ENCODE peak calls at places on chromosomes 13 and 19, in eight cellular contexts. U is breast epithelium, E is upper lobe of left lung, H is HepG2, Q is kidney, B is psoas muscle, K is left ventricle myocardium inferior, X is endodermal cell. W is an unnamed sample.
A peak's percentile ranks its signal among the peaks of the same experiment; 100 is the strongest.

GRCh38 chr13:74052402-74052928 is 81.7 kb downstream of the KLF12 start:
- DNase-seq in U (peak; percentile 58), K (no peak), X (no peak), B (no peak), Q (no peak), H (peak; percentile 13), E (peak; percentile 69), W (no peak)

GRCh38 chr13:110495376-110495775 is 66.1 kb downstream of the RAB20 start:
- DNase-seq in U (no peak), K (no peak), B (no peak), E (no peak), H (no peak), Q (peak; percentile 2), X (no peak), W (peak; percentile 63)

GRCh38 chr13:77521595-77522367 is 13.7 kb upstream of the SCEL start:
- DNase-seq in K (no peak), E (peak; percentile 83), H (no peak), Q (peak; percentile 72), U (no peak), B (no peak), X (peak; percentile 89), W (no peak)

GRCh38 chr13:99506632-99507031 is 5.4 kb downstream of the TM9SF2 start:
- DNase-seq in E (peak; percentile 43), K (no peak), Q (no peak), U (no peak), X (no peak), H (no peak), B (no peak), W (no peak)

GRCh38 chr19:4284176-4284958 is 5.3 kb downstream of the SHD start:
- DNase-seq in Q (no peak), K (no peak), U (no peak), X (peak; percentile 93), B (no peak), E (no peak), H (peak; percentile 81), W (peak; percentile 92)

GRCh38 chr13:19267746-19268145 is 86.1 kb upstream of the TUBA3C start:
- DNase-seq in K (no peak), U (no peak), H (no peak), B (no peak), E (no peak), Q (no peak), X (no peak), W (no peak)

GRCh38 chr19:35088514-35088913 is 27.1 kb upstream of the FXYD3 start:
- DNase-seq in E (no peak), X (no peak), K (no peak), H (no peak), Q (no peak), B (no peak), U (no peak), W (peak; percentile 98)

GRCh38 chr19:662207-662961 is 630 bp downstream of the RNF126 start:
- DNase-seq in H (peak; percentile 52), X (peak; percentile 74), U (no peak), K (no peak), B (peak; percentile 71), E (peak; percentile 79), Q (no peak), W (peak; percentile 96)

GRCh38 chr19:42246143-42246868 is 3.9 kb upstream of the GSK3A start:
- DNase-seq in H (no peak), Q (peak; percentile 91), U (peak; percentile 75), B (peak; percentile 87), K (peak; percentile 75), X (peak; percentile 81), E (peak; percentile 74), W (peak; percentile 99)

GRCh38 chr19:42023121-42023942 is 29.3 kb upstream of the ATP1A3 start:
- DNase-seq in B (peak; percentile 34), U (no peak), E (no peak), Q (no peak), X (peak; percentile 92), K (no peak), H (peak; percentile 15), W (peak; percentile 77)

GRCh38 chr19:4474504-4475136 is 2.5 kb downstream of the HDGFL2 start:
- DNase-seq in X (peak; percentile 94), H (no peak), B (no peak), U (no peak), E (no peak), Q (no peak), K (no peak), W (peak; percentile 99)

GRCh38 chr19:3075605-3076431 is 13.5 kb upstream of the TLE5 start:
- DNase-seq in U (peak; percentile 68), B (peak; percentile 79), H (no peak), Q (peak; percentile 86), K (peak; percentile 51), E (peak; percentile 59), X (peak; percentile 91), W (peak; percentile 97)

GRCh38 chr13:80655778-80656518 is 315.0 kb upstream of the SPRY2 start:
- DNase-seq in Q (no peak), H (no peak), K (no peak), B (no peak), U (no peak), X (peak; percentile 56), E (no peak), W (no peak)

DNA sequence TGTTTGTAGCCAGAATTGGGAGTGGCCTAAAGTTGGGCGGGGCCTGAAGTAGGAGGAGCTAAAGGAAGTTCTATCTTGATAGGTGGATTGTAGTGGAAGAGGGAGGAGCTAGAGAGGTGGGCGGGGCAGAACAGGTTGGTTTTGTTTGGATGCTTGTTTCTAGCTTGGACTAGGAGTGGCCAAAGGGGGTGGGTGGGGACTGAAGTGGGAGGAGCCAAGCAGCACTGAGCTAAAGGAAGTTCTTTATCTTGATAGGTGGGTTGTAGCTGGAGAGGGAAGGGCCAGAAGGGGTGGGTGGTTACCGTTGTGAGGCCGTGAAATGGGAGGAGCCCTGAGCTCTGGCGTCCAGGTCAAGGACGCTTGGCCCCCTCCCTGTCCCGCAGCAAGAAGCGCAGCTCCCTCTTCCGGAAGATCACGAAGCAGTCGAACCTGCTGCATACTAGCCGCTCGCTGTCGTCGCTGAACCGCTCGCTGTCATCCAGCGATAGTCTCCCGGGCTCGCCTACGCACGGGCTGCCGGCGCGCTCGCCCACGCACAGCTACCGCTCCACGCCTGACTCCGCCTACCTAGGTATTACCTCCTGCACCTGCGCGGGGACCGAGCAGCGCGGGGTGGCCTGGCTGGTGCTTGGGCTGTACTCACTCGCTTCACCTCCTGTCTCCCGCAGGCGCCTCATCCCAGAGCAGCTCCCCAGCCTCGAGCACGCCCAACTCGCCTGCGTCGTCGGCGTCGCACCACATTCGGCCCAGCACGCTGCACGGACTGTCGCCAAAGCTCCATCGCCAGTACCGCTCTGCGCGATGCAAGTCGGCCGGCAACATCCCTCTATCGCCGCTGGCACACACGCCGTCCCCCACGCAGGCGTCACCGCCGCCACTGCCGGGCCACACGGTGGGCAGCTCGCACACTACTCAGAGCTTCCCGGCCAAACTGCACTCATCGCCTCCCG is 8.0 kb downstream of the DNASE2 start:
- DNase-seq in H (peak; percentile 17), E (peak; percentile 81), U (no peak), K (no peak), X (peak; percentile 82), Q (no peak), B (peak; percentile 72), W (peak; percentile 94)
- TF ChIP-seq CTCF in H (no peak), E (no peak), U (no peak), K (no peak), X (peak; percentile 16), Q (no peak), B (no peak), W (no peak)

DNA sequence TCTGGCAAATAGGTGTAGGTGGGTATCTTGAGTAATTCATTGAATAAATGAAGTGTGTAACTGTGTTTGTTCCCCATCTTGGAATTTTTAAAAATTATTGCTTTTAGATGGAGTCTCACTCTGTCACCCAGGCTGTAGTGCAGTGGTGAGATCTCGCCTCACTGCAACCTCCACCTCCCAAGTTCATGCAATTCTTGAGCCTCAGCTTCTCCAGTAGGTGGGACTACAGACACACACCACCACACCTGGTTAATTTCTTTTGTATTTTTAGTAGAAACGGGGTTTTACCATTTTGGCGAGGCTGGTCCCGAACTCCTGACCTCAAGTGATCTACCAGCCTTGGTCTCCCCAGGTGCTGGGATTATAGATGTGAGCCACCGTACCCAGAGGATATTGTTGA is 7.9 kb upstream of the CYP2A6 start:
- DNase-seq in U (no peak), B (no peak), K (no peak), Q (no peak), E (no peak), H (no peak), X (no peak), W (no peak)
- H3K9me3 ChIP-seq in U (no peaks in the 10 kb centered on the region), B (no peaks in the 10 kb centered on the region), K (no peaks in the 10 kb centered on the region), Q (no peaks in the 10 kb centered on the region), E (no peaks in the 10 kb centered on the region), H (no peaks in the 10 kb centered on the region), X (no peaks in the 10 kb centered on the region), W (no peaks in the 10 kb centered on the region)

GRCh38 chr19:30028118-30028991 is 86.3 kb downstream of the URI1 start:
- DNase-seq in K (no peak), Q (no peak), H (no peak), X (no peak), E (no peak), B (no peak), U (no peak), W (no peak)
- H3K36me3 ChIP-seq in K (peaks cover 21% of the 10 kb centered on the region), Q (no peaks in the 10 kb centered on the region), H (no peaks in the 10 kb centered on the region), X (peaks cover 15% of the 10 kb centered on the region), E (peaks cover 3% of the 10 kb centered on the region), B (no peaks in the 10 kb centered on the region), U (no peaks in the 10 kb centered on the region), W (peaks cover 3% of the 10 kb centered on the region)

GRCh38 chr19:44573183-44573582 is 40.2 kb upstream of the IGSF23 start:
- DNase-seq in X (peak; percentile 1), H (no peak), E (no peak), B (no peak), K (no peak), Q (no peak), U (no peak), W (no peak)
- TF ChIP-seq CTCF in X (no peak), H (no peak), E (no peak), B (no peak), K (no peak), Q (no peak), U (no peak), W (no peak)

GRCh38 chr13:55999709-56000108 is 1141.0 kb upstream of the PRR20A start:
- DNase-seq in H (no peak), B (no peak), U (no peak), X (peak; percentile 71), Q (no peak), K (no peak), E (no peak), W (no peak)
- H3K9me3 ChIP-seq in H (peaks cover 64% of the 10 kb centered on the region), B (no peaks in the 10 kb centered on the region), U (no peaks in the 10 kb centered on the region), X (peaks cover 18% of the 10 kb centered on the region), Q (no peaks in the 10 kb centered on the region), K (peaks cover 28% of the 10 kb centered on the region), E (no peaks in the 10 kb centered on the region), W (peaks cover 5% of the 10 kb centered on the region)

DNA sequence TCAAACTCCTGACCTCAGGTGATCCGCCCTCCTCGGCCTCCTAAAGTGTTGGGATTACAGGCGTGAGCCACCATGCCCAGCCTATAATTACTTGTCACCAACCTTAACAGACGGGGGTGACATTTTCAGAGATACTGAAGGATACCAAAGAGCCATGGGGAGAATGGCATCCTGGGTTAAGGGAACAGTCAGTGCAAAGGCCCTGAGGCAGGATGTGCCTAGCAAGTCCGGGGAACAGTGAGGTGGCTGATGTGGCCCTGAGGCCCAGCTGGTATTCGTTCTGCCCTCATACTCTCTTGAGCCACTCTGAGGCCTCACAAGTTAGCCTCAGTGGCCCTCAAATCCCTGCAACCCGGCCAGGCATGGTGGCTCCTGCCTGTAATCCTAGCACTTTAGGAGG is 15.0 kb upstream of the ANGPTL8 start:
- DNase-seq in E (no peak), U (no peak), H (no peak), B (no peak), Q (no peak), K (no peak), X (no peak), W (peak; percentile 52)
- H3K36me3 ChIP-seq in E (peaks cover 99% of the 10 kb centered on the region), U (no peaks in the 10 kb centered on the region), H (peaks cover 7% of the 10 kb centered on the region), B (no peaks in the 10 kb centered on the region), Q (peaks cover 22% of the 10 kb centered on the region), K (peaks cover 81% of the 10 kb centered on the region), X (peaks cover 36% of the 10 kb centered on the region), W (peaks cover 16% of the 10 kb centered on the region)